ENCODE peak calls at places on chromosomes 12 and 14, in nine cellular contexts. U is ELF-1; M is A172; L is stimulated activated CD8-positive, alpha-beta memory T cell treated with anti-CD3 and anti-CD28 coated beads, Interleukin-2, amount 100 ng/mL, for 1 hour; J is effector memory CD8-positive, alpha-beta T cell; Q is stimulated activated CD4-positive, alpha-beta T cell treated with anti-CD3 and anti-CD28 coated beads, TNF-alpha, amount 100 ng/mL, for 1 hour; O is CD4-positive, alpha-beta T cell; E is HEK293T; X is upper lobe of right lung. I is an unnamed sample.

GRCh38 chr12:13152756-13153155 is 43.8 kb upstream of the EMP1 start:
- DNase-seq in U (no peak), M (no peak), L (no peak), J (no peak), Q (no peak), O (no peak), E (no peak), X (no peak), I (no peak)

GRCh38 chr14:47772652-47773051 is 97.2 kb upstream of the MDGA2 start:
- DNase-seq in U (no peak), M (no peak), L (no peak), J (no peak), Q (no peak), O (no peak), E (no peak), X (no peak), I (no peak)

GRCh38 chr14:100673807-100674154 is 52.9 kb upstream of the DLK1 start:
- DNase-seq in U (no peak), M (no peak), L (no peak), J (no peak), Q (no peak), O (no peak), E (no peak), X (no peak), I (no peak)

GRCh38 chr12:104641862-104642261 is 185.1 kb downstream of the CHST11 start:
- DNase-seq in U (no peak), M (no peak), L (no peak), J (no peak), Q (no peak), O (no peak), E (no peak), X (no peak), I (no peak)

GRCh38 chr14:49287004-49287403 is 299.2 kb downstream of the RPS29 start:
- DNase-seq in U (no peak), M (no peak), L (no peak), J (no peak), Q (no peak), O (no peak), E (no peak), X (no peak), I (no peak)

GRCh38 chr12:115166698-115167315 is 482.8 kb upstream of the TBX3 start:
- DNase-seq in U (no peak), M (peak), L (no peak), J (no peak), Q (no peak), O (no peak), E (no peak), X (no peak), I (no peak)

GRCh38 chr14:100305446-100306255 is 593 bp downstream of the SLC25A29 start:
- DNase-seq in U (no peak), M (no peak), L (peak), J (peak), Q (peak), O (no peak), E (no peak), X (peak), I (peak)

GRCh38 chr12:108299980-108300696 is 39.0 kb downstream of the CMKLR1 start:
- DNase-seq in U (no peak), M (no peak), L (no peak), J (no peak), Q (no peak), O (no peak), E (no peak), X (no peak), I (no peak)

GRCh38 chr14:75968461-75968860 is 13.3 kb downstream of the TGFB3 start:
- DNase-seq in U (no peak), M (peak), L (no peak), J (no peak), Q (no peak), O (no peak), E (no peak), X (no peak), I (no peak)

GRCh38 chr12:93441111-93441616 is 583 bp downstream of the UBE2N start:
- DNase-seq in U (peak), M (no peak), L (peak), J (peak), Q (no peak), O (peak), E (peak), X (peak), I (peak)

GRCh38 chr12:100962086-100962712 is 167.6 kb downstream of the ANO4 start:
- DNase-seq in U (no peak), M (no peak), L (no peak), J (no peak), Q (no peak), O (no peak), E (no peak), X (no peak), I (no peak)

GRCh38 chr12:127162902-127163301 is 1104.1 kb upstream of the TMEM132C start:
- DNase-seq in U (no peak), M (peak), L (peak), J (peak), Q (peak), O (peak), E (no peak), X (no peak), I (no peak)

GRCh38 chr14:100726812-100727564 is at the start of gene DLK1:
- DNase-seq in U (no peak), M (no peak), L (no peak), J (no peak), Q (no peak), O (no peak), E (no peak), X (no peak), I (no peak)

GRCh38 chr14:94548999-94549985 is 11.9 kb upstream of the SERPINA4 start:
- DNase-seq in U (peak), M (peak), L (peak), J (peak), Q (no peak), O (peak), E (peak), X (no peak), I (peak)

GRCh38 chr12:51591020-51591901 is at the start of gene SCN8A:
- DNase-seq in U (peak), M (peak), L (peak), J (peak), Q (peak), O (peak), E (peak), X (peak), I (peak)

GRCh38 chr12:4369548-4369947 is 10.0 kb downstream of the FGF23 start:
- DNase-seq in U (no peak), M (no peak), L (no peak), J (no peak), Q (no peak), O (no peak), E (no peak), X (no peak), I (no peak)

GRCh38 chr14:101191882-101192660 is 288.5 kb upstream of the RTL1 start:
- DNase-seq in U (no peak), M (no peak), L (no peak), J (no peak), Q (no peak), O (no peak), E (no peak), X (no peak), I (no peak)

GRCh38 chr14:81436296-81437138 is 36.4 kb upstream of the STON2 start:
- DNase-seq in U (peak), M (no peak), L (no peak), J (no peak), Q (no peak), O (no peak), E (peak), X (peak), I (no peak)

GRCh38 chr14:24418492-24418873 is 11.0 kb downstream of the CBLN3 start:
- DNase-seq in U (no peak), M (no peak), L (no peak), J (no peak), Q (no peak), O (no peak), E (no peak), X (no peak), I (no peak)

GRCh38 chr14:52040598-52040997 is 28.3 kb downstream of the NID2 start:
- DNase-seq in U (no peak), M (no peak), L (no peak), J (no peak), Q (no peak), O (no peak), E (no peak), X (no peak), I (no peak)

GRCh38 chr12:132402831-132403416 is 73.5 kb upstream of the GALNT9 start:
- DNase-seq in U (no peak), M (no peak), L (no peak), J (no peak), Q (no peak), O (no peak), E (no peak), X (no peak), I (no peak)

GRCh38 chr14:65239143-65239672 is 136.9 kb upstream of the MAX start:
- DNase-seq in U (peak), M (peak), L (no peak), J (no peak), Q (no peak), O (no peak), E (no peak), X (no peak), I (no peak)

GRCh38 chr12:91361864-91362263 is 179.2 kb upstream of the DCN start:
- DNase-seq in U (no peak), M (peak), L (no peak), J (no peak), Q (no peak), O (no peak), E (peak), X (no peak), I (no peak)

I was measured in DND-41.